ENCODE peak calls at places on chromosomes 3 and 15, in nine cellular contexts. One of them, this sample, is unnamed. For H3K36me3, the result is how much of the 10 kb centered on the place peaks cover.

GRCh38 chr3:54691230-54691900 is 236.5 kb downstream of the LRTM1 start:
- DNase-seq in HCT116: no peak
- DNase-seq in fibroblast of lung: peak
- DNase-seq in PC-3: no peak
- DNase-seq in neural progenitor cell: no peak
- DNase-seq in mammary epithelial cell: peak
- DNase-seq in hepatocyte: no peak
- DNase-seq in MM.1S: no peak
- DNase-seq in neuronal stem cell: no peak
- DNase-seq in this sample: no peak

GRCh38 chr15:96888764-96889163 is 558.3 kb downstream of the NR2F2 start:
- DNase-seq in HCT116: no peak
- DNase-seq in fibroblast of lung: no peak
- DNase-seq in PC-3: no peak
- DNase-seq in neural progenitor cell: no peak
- DNase-seq in mammary epithelial cell: no peak
- DNase-seq in hepatocyte: no peak
- DNase-seq in MM.1S: no peak
- DNase-seq in neuronal stem cell: no peak
- DNase-seq in this sample: no peak

GRCh38 chr3:38317186-38317759 is 29.3 kb upstream of the XYLB start:
- DNase-seq in HCT116: no peak
- DNase-seq in fibroblast of lung: no peak
- DNase-seq in PC-3: peak
- DNase-seq in neural progenitor cell: no peak
- DNase-seq in mammary epithelial cell: no peak
- DNase-seq in hepatocyte: no peak
- DNase-seq in MM.1S: no peak
- DNase-seq in neuronal stem cell: no peak
- DNase-seq in this sample: no peak

GRCh38 chr3:161510510-161511260 is 14.1 kb downstream of the OTOL1 start:
- DNase-seq in HCT116: no peak
- DNase-seq in fibroblast of lung: no peak
- DNase-seq in PC-3: no peak
- DNase-seq in neural progenitor cell: no peak
- DNase-seq in mammary epithelial cell: no peak
- DNase-seq in hepatocyte: no peak
- DNase-seq in MM.1S: peak
- DNase-seq in neuronal stem cell: no peak
- DNase-seq in this sample: no peak

GRCh38 chr3:196636369-196637349 is 2.8 kb upstream of the NRROS start:
- DNase-seq in HCT116: no peak
- DNase-seq in fibroblast of lung: no peak
- DNase-seq in PC-3: no peak
- DNase-seq in neural progenitor cell: no peak
- DNase-seq in mammary epithelial cell: no peak
- DNase-seq in hepatocyte: no peak
- DNase-seq in MM.1S: no peak
- DNase-seq in neuronal stem cell: no peak
- DNase-seq in this sample: peak

GRCh38 chr3:46703013-46703520 is 1.9 kb downstream of the TMIE start:
- DNase-seq in HCT116: no peak
- DNase-seq in fibroblast of lung: no peak
- DNase-seq in PC-3: no peak
- DNase-seq in neural progenitor cell: no peak
- DNase-seq in mammary epithelial cell: no peak
- DNase-seq in hepatocyte: no peak
- DNase-seq in MM.1S: no peak
- DNase-seq in neuronal stem cell: no peak
- DNase-seq in this sample: no peak

GRCh38 chr15:81308260-81308659 is 15.7 kb downstream of the STARD5 start:
- DNase-seq in HCT116: no peak
- DNase-seq in fibroblast of lung: no peak
- DNase-seq in PC-3: no peak
- DNase-seq in neural progenitor cell: no peak
- DNase-seq in mammary epithelial cell: no peak
- DNase-seq in hepatocyte: no peak
- DNase-seq in MM.1S: no peak
- DNase-seq in neuronal stem cell: no peak
- DNase-seq in this sample: peak

GRCh38 chr3:184539801-184540440 is 21.7 kb upstream of the EPHB3 start:
- DNase-seq in HCT116: no peak
- DNase-seq in fibroblast of lung: no peak
- DNase-seq in PC-3: no peak
- DNase-seq in neural progenitor cell: no peak
- DNase-seq in mammary epithelial cell: no peak
- DNase-seq in hepatocyte: no peak
- DNase-seq in MM.1S: no peak
- DNase-seq in neuronal stem cell: no peak
- DNase-seq in this sample: no peak

GRCh38 chr15:34014556-34014955 is 24.4 kb downstream of the AVEN start:
- DNase-seq in HCT116: no peak
- DNase-seq in fibroblast of lung: peak
- DNase-seq in PC-3: no peak
- DNase-seq in neural progenitor cell: no peak
- DNase-seq in mammary epithelial cell: no peak
- DNase-seq in hepatocyte: no peak
- DNase-seq in MM.1S: no peak
- DNase-seq in neuronal stem cell: no peak
- DNase-seq in this sample: no peak

GRCh38 chr15:88003928-88004327 is 252.6 kb downstream of the NTRK3 start:
- DNase-seq in HCT116: no peak
- DNase-seq in fibroblast of lung: no peak
- DNase-seq in PC-3: no peak
- DNase-seq in neural progenitor cell: no peak
- DNase-seq in mammary epithelial cell: peak
- DNase-seq in hepatocyte: no peak
- DNase-seq in MM.1S: no peak
- DNase-seq in neuronal stem cell: no peak
- DNase-seq in this sample: no peak

GRCh38 chr3:123286308-123287023 is 84.7 kb downstream of the SEC22A start:
- DNase-seq in HCT116: peak
- DNase-seq in fibroblast of lung: peak
- DNase-seq in PC-3: peak
- DNase-seq in neural progenitor cell: peak
- DNase-seq in mammary epithelial cell: peak
- DNase-seq in hepatocyte: peak
- DNase-seq in MM.1S: peak
- DNase-seq in neuronal stem cell: peak
- DNase-seq in this sample: peak

GRCh38 chr3:134357914-134358811 is 16.1 kb downstream of the AMOTL2 start:
- DNase-seq in HCT116: peak
- DNase-seq in fibroblast of lung: peak
- DNase-seq in PC-3: peak
- DNase-seq in neural progenitor cell: no peak
- DNase-seq in mammary epithelial cell: peak
- DNase-seq in hepatocyte: peak
- DNase-seq in MM.1S: peak
- DNase-seq in neuronal stem cell: peak
- DNase-seq in this sample: peak

DNA sequence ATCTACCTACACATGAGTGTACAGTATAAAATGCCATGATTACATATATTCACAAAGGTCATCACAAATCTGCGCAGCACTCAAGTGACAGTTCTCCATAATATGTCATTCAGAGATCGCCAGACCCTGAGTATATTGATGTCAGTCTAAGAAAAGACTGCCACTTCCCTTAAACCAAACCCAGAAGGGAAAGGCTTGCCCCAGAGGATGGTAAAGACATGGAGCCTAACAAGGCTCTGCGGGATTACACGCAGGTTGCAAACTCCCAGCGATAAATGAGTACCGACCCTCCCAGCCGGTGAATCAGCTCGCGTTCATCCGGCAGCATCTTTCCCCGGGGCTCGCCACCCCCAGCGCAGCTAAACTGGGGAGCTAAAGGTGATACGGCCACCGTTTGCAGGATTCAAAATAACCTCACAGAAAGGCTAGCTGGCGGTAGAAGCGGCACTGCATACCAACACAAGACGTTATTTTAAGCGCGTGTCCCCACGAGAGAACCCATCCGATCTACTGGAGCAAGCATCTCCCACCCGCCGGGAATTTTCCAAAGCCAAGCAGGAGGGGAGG is 699 bp downstream of the MYO5A start:
- DNase-seq in HCT116: no peak
- DNase-seq in fibroblast of lung: peak
- DNase-seq in PC-3: peak
- DNase-seq in neural progenitor cell: peak
- DNase-seq in mammary epithelial cell: peak
- DNase-seq in hepatocyte: peak
- DNase-seq in MM.1S: peak
- DNase-seq in neuronal stem cell: peak
- DNase-seq in this sample: peak
- H3K27ac ChIP-seq in HCT116: peak
- H3K27ac ChIP-seq in fibroblast of lung: peak
- H3K27ac ChIP-seq in PC-3: peak
- H3K27ac ChIP-seq in neural progenitor cell: no peak
- H3K27ac ChIP-seq in mammary epithelial cell: peak
- H3K27ac ChIP-seq in hepatocyte: peak
- H3K27ac ChIP-seq in MM.1S: peak
- H3K27ac ChIP-seq in neuronal stem cell: no peak
- H3K27ac ChIP-seq in this sample: peak

DNA sequence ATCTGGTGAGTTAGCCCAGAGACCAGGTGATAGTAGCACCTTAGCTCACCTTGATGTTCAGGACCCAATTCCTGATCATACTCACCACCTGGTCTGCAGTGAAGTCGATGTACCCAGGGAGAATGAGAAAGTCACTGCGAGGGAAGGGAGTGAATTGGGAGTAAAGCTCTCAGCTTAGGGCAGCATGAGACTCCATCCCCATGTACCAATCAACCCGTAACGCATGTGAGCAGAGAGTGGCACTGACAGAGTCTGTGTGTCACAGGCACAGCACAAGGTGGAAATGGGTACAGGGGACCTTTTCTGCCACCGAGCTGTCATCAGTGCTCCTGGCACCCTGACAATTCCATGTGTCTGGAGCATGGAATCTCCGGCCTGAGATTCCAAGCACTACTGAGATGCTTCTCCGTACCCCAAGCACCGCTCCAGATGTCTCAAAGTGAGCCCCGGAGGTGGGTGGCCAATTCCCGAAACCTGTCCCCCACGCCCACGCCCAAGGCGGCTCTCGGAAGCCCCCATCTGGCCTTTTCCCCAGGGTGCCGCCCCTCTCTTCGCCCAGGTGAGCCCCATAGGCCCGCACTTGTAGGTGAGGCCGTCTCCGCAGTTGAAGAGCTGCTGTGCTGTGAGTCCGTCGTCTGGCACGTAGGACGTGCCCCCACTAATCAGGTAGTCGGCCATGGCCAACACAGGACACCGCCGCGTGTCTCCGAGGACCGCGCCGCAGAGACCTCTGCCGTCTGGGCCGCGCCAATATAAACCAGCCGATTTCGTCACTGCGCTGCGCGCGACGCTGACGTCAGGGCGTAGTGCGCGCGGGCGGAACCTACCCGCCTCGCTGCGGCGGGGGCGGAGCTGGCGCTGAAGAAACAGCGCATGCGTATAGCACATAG is at the start of gene IMPDH2:
- DNase-seq in HCT116: peak
- DNase-seq in fibroblast of lung: peak
- DNase-seq in PC-3: peak
- DNase-seq in neural progenitor cell: peak
- DNase-seq in mammary epithelial cell: peak
- DNase-seq in hepatocyte: peak
- DNase-seq in MM.1S: peak
- DNase-seq in neuronal stem cell: peak
- DNase-seq in this sample: peak
- H3K36me3 ChIP-seq in HCT116: under half
- H3K36me3 ChIP-seq in fibroblast of lung: under half
- H3K36me3 ChIP-seq in PC-3: half or more
- H3K36me3 ChIP-seq in neural progenitor cell: under half
- H3K36me3 ChIP-seq in mammary epithelial cell: under half
- H3K36me3 ChIP-seq in hepatocyte: under half
- H3K36me3 ChIP-seq in MM.1S: under half
- H3K36me3 ChIP-seq in neuronal stem cell: half or more
- H3K36me3 ChIP-seq in this sample: under half

GRCh38 chr3:69200384-69201068 is 78.1 kb upstream of the LMOD3 start:
- DNase-seq in HCT116: no peak
- DNase-seq in fibroblast of lung: peak
- DNase-seq in PC-3: peak
- DNase-seq in neural progenitor cell: peak
- DNase-seq in mammary epithelial cell: peak
- DNase-seq in hepatocyte: peak
- DNase-seq in MM.1S: peak
- DNase-seq in neuronal stem cell: peak
- DNase-seq in this sample: no peak

GRCh38 chr3:69201658-69202057 is 79.3 kb upstream of the LMOD3 start:
- DNase-seq in HCT116: no peak
- DNase-seq in fibroblast of lung: no peak
- DNase-seq in PC-3: no peak
- DNase-seq in neural progenitor cell: no peak
- DNase-seq in mammary epithelial cell: no peak
- DNase-seq in hepatocyte: no peak
- DNase-seq in MM.1S: no peak
- DNase-seq in neuronal stem cell: no peak
- DNase-seq in this sample: no peak

GRCh38 chr3:69197455-69197854 is 75.1 kb upstream of the LMOD3 start:
- DNase-seq in HCT116: no peak
- DNase-seq in fibroblast of lung: no peak
- DNase-seq in PC-3: no peak
- DNase-seq in neural progenitor cell: no peak
- DNase-seq in mammary epithelial cell: no peak
- DNase-seq in hepatocyte: no peak
- DNase-seq in MM.1S: no peak
- DNase-seq in neuronal stem cell: no peak
- DNase-seq in this sample: no peak

GRCh38 chr3:69197922-69198540 is 75.6 kb upstream of the LMOD3 start:
- DNase-seq in HCT116: no peak
- DNase-seq in fibroblast of lung: no peak
- DNase-seq in PC-3: no peak
- DNase-seq in neural progenitor cell: no peak
- DNase-seq in mammary epithelial cell: no peak
- DNase-seq in hepatocyte: no peak
- DNase-seq in MM.1S: no peak
- DNase-seq in neuronal stem cell: no peak
- DNase-seq in this sample: no peak

DNA sequence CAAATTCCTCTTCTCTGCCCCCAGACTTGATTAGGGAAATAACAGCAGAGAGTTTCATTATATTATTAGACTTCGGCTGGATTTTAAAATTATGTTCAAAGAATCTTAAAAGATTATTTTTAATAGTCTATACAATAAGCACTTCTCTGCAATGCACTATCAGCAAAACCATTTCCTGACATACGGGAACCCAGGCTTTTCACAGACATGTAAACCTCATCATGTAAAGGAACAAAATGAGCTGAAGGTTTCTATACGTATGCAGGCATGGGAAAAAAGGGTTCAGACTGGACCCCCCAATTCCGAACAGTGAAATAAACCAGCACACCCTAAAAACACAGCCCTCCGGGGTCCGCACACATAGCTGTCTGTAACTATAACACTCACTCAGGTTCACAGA is 77.5 kb upstream of the LMOD3 start:
- DNase-seq in HCT116: no peak
- DNase-seq in fibroblast of lung: no peak
- DNase-seq in PC-3: no peak
- DNase-seq in neural progenitor cell: no peak
- DNase-seq in mammary epithelial cell: no peak
- DNase-seq in hepatocyte: no peak
- DNase-seq in MM.1S: no peak
- DNase-seq in neuronal stem cell: no peak
- DNase-seq in this sample: no peak
- H2AFZ ChIP-seq in HCT116: peak
- H2AFZ ChIP-seq in fibroblast of lung: no peak
- H2AFZ ChIP-seq in PC-3: peak
- H2AFZ ChIP-seq in neural progenitor cell: no peak
- H2AFZ ChIP-seq in mammary epithelial cell: no peak
- H2AFZ ChIP-seq in hepatocyte: peak
- H2AFZ ChIP-seq in MM.1S: peak
- H2AFZ ChIP-seq in neuronal stem cell: peak
- H2AFZ ChIP-seq in this sample: no peak

GRCh38 chr15:90638963-90639362 is 78.2 kb upstream of the BLM start:
- DNase-seq in HCT116: no peak
- DNase-seq in fibroblast of lung: no peak
- DNase-seq in PC-3: no peak
- DNase-seq in neural progenitor cell: no peak
- DNase-seq in mammary epithelial cell: no peak
- DNase-seq in hepatocyte: no peak
- DNase-seq in MM.1S: no peak
- DNase-seq in neuronal stem cell: no peak
- DNase-seq in this sample: no peak
- H3K27ac ChIP-seq in HCT116: no peak
- H3K27ac ChIP-seq in fibroblast of lung: no peak
- H3K27ac ChIP-seq in PC-3: no peak
- H3K27ac ChIP-seq in neural progenitor cell: no peak
- H3K27ac ChIP-seq in mammary epithelial cell: no peak
- H3K27ac ChIP-seq in hepatocyte: no peak
- H3K27ac ChIP-seq in MM.1S: no peak
- H3K27ac ChIP-seq in neuronal stem cell: no peak
- H3K27ac ChIP-seq in this sample: no peak